ENCODE peak calls at places on chromosomes 12 and 14, in eight cellular contexts. H is central memory CD8-positive, alpha-beta T cell; Y is heart left ventricle; B is neuronal stem cell; C is T-helper 2 cell; P is mucosa of gallbladder; R is HTR-8/SVneo; Z is GM12891. Q is an unnamed sample.

GRCh38 chr14:53330441-53330840 is 177.3 kb upstream of the DDHD1 start:
- DNase-seq in Y (no peak), B (no peak), R (no peak), Z (no peak), P (no peak), H (no peak), C (no peak), Q (no peak)

GRCh38 chr12:123223241-123223668 is 9.7 kb downstream of the MPHOSPH9 start:
- DNase-seq in C (peak; percentile 54), H (peak; percentile 23), Y (no peak), P (no peak), B (no peak), R (no peak), Z (no peak), Q (no peak)

GRCh38 chr12:12716151-12716844 is 870 bp upstream of the CDKN1B start:
- DNase-seq in R (no peak), H (no peak), C (no peak), Y (peak; percentile 21), Z (no peak), B (no peak), P (no peak), Q (peak; percentile 31)

GRCh38 chr12:46402861-46403731 is 30.5 kb upstream of the SLC38A2 start:
- DNase-seq in B (no peak), Y (no peak), Z (no peak), P (no peak), H (no peak), C (no peak), R (no peak), Q (peak; percentile 69)

GRCh38 chr14:69079747-69080146 is 73.2 kb downstream of the DCAF5 start:
- DNase-seq in C (no peak), R (no peak), P (no peak), Z (no peak), B (no peak), H (no peak), Y (no peak), Q (no peak)

GRCh38 chr12:89252284-89252683 is 100.0 kb downstream of the DUSP6 start:
- DNase-seq in Z (no peak), R (no peak), C (no peak), P (no peak), H (no peak), Y (no peak), B (no peak), Q (peak; percentile 76)

GRCh38 chr12:43285248-43285647 is 266.8 kb downstream of the ADAMTS20 start:
- DNase-seq in P (no peak), C (no peak), H (no peak), R (peak; percentile 47), B (no peak), Z (no peak), Y (no peak), Q (peak; percentile 98)

GRCh38 chr12:92927436-92928116 is 1.5 kb downstream of the EEA1 start:
- DNase-seq in Y (no peak), H (no peak), Z (no peak), C (peak; percentile 7), B (no peak), P (no peak), R (no peak), Q (peak; percentile 77)

GRCh38 chr12:101116911-101117310 is 93.1 kb downstream of the SLC5A8 start:
- DNase-seq in R (no peak), C (no peak), P (no peak), Z (no peak), B (no peak), Y (no peak), H (no peak), Q (no peak)

GRCh38 chr14:79279645-79280399 is 931.5 kb downstream of the DIO2 start:
- DNase-seq in H (no peak), C (no peak), Y (no peak), R (peak; percentile 10), Z (no peak), P (no peak), B (no peak), Q (peak; percentile 10)

GRCh38 chr14:75803768-75804167 is 142.7 kb downstream of the TTLL5 start:
- DNase-seq in Z (no peak), R (no peak), H (no peak), P (no peak), C (no peak), Y (no peak), B (peak; percentile 53), Q (no peak)

GRCh38 chr12:98471085-98471484 is 44.3 kb upstream of the TMPO start:
- DNase-seq in R (no peak), H (no peak), Z (no peak), P (no peak), Y (no peak), B (no peak), C (no peak), Q (no peak)

GRCh38 chr14:93663317-93663716 is 125.0 kb downstream of the PRIMA1 start:
- DNase-seq in Z (no peak), R (no peak), C (no peak), Y (no peak), P (no peak), H (no peak), B (no peak), Q (no peak)

GRCh38 chr14:92352158-92352985 is 29.4 kb downstream of the SLC24A4 start:
- DNase-seq in C (no peak), R (peak; percentile 17), Z (no peak), B (peak; percentile 47), P (no peak), Y (no peak), H (no peak), Q (no peak)

GRCh38 chr12:93729934-93730333 is 52.8 kb downstream of the CRADD start:
- DNase-seq in B (no peak), C (no peak), H (no peak), R (no peak), P (no peak), Z (no peak), Y (no peak), Q (no peak)

GRCh38 chr12:100721193-100721592 is 73.4 kb upstream of the ANO4 start:
- DNase-seq in H (no peak), C (no peak), R (no peak), P (no peak), Y (no peak), Z (no peak), B (no peak), Q (no peak)

GRCh38 chr12:12436831-12437345 is 80.0 kb downstream of the BORCS5 start:
- DNase-seq in Z (no peak), P (no peak), Y (no peak), H (no peak), B (no peak), R (no peak), C (no peak), Q (no peak)

GRCh38 chr12:126021675-126022074 is 956.4 kb downstream of the AACS start:
- DNase-seq in R (no peak), C (no peak), H (no peak), B (no peak), Y (no peak), Z (no peak), P (no peak), Q (no peak)

GRCh38 chr12:29561736-29562135 is 64.2 kb upstream of the OVCH1 start:
- DNase-seq in H (no peak), P (no peak), C (no peak), Z (no peak), R (no peak), B (no peak), Y (no peak), Q (no peak)

GRCh38 chr12:98123186-98123585 is 392.2 kb upstream of the TMPO start:
- DNase-seq in C (no peak), P (no peak), R (no peak), Y (no peak), Z (no peak), B (no peak), H (no peak), Q (no peak)

GRCh38 chr14:55588259-55588699 is 8.3 kb downstream of the KTN1 start:
- DNase-seq in Y (no peak), H (no peak), B (no peak), R (no peak), C (no peak), P (no peak), Z (no peak), Q (peak; percentile 74)

GRCh38 chr14:58752782-58753181 is 115.0 kb downstream of the DACT1 start:
- DNase-seq in Y (peak; percentile 75), P (peak; percentile 93), B (no peak), H (no peak), C (no peak), R (no peak), Z (no peak), Q (no peak)

GRCh38 chr12:111154180-111154579 is 214.7 kb downstream of the PHETA1 start:
- DNase-seq in B (no peak), R (no peak), H (no peak), Z (no peak), C (no peak), Y (no peak), P (no peak), Q (no peak)

GRCh38 chr12:109912790-109913189 is 12.7 kb downstream of the TCHP start:
- DNase-seq in H (no peak), Z (no peak), P (no peak), C (no peak), B (no peak), Y (peak; percentile 40), R (no peak), Q (no peak)

GRCh38 chr14:95432152-95433093 is 84.0 kb downstream of the SYNE3 start:
- DNase-seq in P (no peak), Y (peak; percentile 64), B (no peak), C (no peak), R (peak; percentile 67), H (no peak), Z (no peak), Q (peak; percentile 6)

GRCh38 chr14:58243790-58244555 is 670 bp upstream of the PSMA3 start:
- DNase-seq in H (no peak), Y (no peak), P (no peak), Z (no peak), R (peak; percentile 51), C (no peak), B (no peak), Q (no peak)

GRCh38 chr12:102172436-102172835 is 25.2 kb downstream of the PMCH start:
- DNase-seq in H (no peak), P (no peak), C (no peak), B (no peak), Y (no peak), R (no peak), Z (no peak), Q (peak; percentile 64)